ENCODE peak calls at places on chromosome 15, in five cellular contexts. M is activated CD4-positive, alpha-beta T cell treated with anti-CD3 and anti-CD28 coated beads, Interleukin-2, amount 50 U/mL, for 4 hours; Q is cardiac septum; H is frontal cortex; W is NCI-H1092. O is an unnamed sample.

GRCh38 chr15:45941367-45941766 is 306.5 kb downstream of the SQOR start:
- DNase-seq in M (no peak), Q (no peak), H (no peak), W (no peak), O (no peak)

GRCh38 chr15:74869372-74869725 is 3.8 kb downstream of the SCAMP2 start:
- DNase-seq in M (no peak), Q (no peak), H (no peak), W (no peak), O (no peak)

GRCh38 chr15:35286721-35287120 is 201.6 kb upstream of the NANOGP8 start:
- DNase-seq in M (no peak), Q (no peak), H (no peak), W (no peak), O (no peak)

GRCh38 chr15:66800584-66801235 is 98.7 kb downstream of the SMAD6 start:
- DNase-seq in M (no peak), Q (no peak), H (no peak), W (no peak), O (no peak)

GRCh38 chr15:80436511-80437307 is 32.5 kb downstream of the ARNT2 start:
- DNase-seq in M (no peak), Q (no peak), H (no peak), W (no peak), O (no peak)

GRCh38 chr15:89526601-89527441 is 30.4 kb upstream of the RHCG start:
- DNase-seq in M (no peak), Q (no peak), H (no peak), W (no peak), O (no peak)

GRCh38 chr15:95551580-95551979 is 778.9 kb upstream of the NR2F2 start:
- DNase-seq in M (no peak), Q (no peak), H (no peak), W (no peak), O (no peak)

GRCh38 chr15:68807249-68807648 is 13.4 kb downstream of the ANP32A start:
- DNase-seq in M (no peak), Q (no peak), H (no peak), W (no peak), O (no peak)

GRCh38 chr15:66095871-66096710 is 157.5 kb downstream of the MEGF11 start:
- DNase-seq in M (no peak), Q (no peak), H (no peak), W (no peak), O (no peak)